ENCODE peak calls at places on chromosomes 5 and 9, in seven cellular contexts. Q is cardiac muscle cell, M is neural crest cell, R is astrocyte, B is neural progenitor cell, H is mesothelial cell of epicardium, D is foreskin keratinocyte. K is an unnamed sample.

GRCh38 chr5:10702040-10702629 is 58.9 kb downstream of the DAP start:
- DNase-seq in R (peak; percentile 99), M (no peak), H (no peak), B (no peak), Q (peak; percentile 85), D (no peak), K (peak; percentile 30)

GRCh38 chr9:37667706-37668672 is 17.2 kb downstream of the FRMPD1 start:
- DNase-seq in Q (peak; percentile 10), R (no peak), H (no peak), D (no peak), M (no peak), B (peak; percentile 59), K (no peak)

GRCh38 chr5:141941307-141941706 is 16.7 kb downstream of the PCDH12 start:
- DNase-seq in Q (peak; percentile 17), M (no peak), B (no peak), R (peak; percentile 16), D (no peak), H (no peak), K (peak; percentile 62)

GRCh38 chr5:176543428-176544182 is 5.5 kb upstream of the CDHR2 start:
- DNase-seq in D (no peak), B (peak; percentile 67), Q (peak; percentile 53), M (peak; percentile 55), R (no peak), H (no peak), K (peak; percentile 64)

GRCh38 chr5:173454381-173454763 is 126.2 kb upstream of the STC2 start:
- DNase-seq in M (no peak), B (no peak), D (no peak), Q (peak; percentile 19), R (peak; percentile 66), H (no peak), K (peak; percentile 24)

GRCh38 chr9:128124873-128125574 is 2.5 kb downstream of the PTGES2 start:
- DNase-seq in B (peak; percentile 76), R (peak; percentile 14), M (peak; percentile 64), Q (peak; percentile 64), D (no peak), H (no peak), K (no peak)

GRCh38 chr5:157994906-157995519 is 136.1 kb upstream of the CLINT1 start:
- DNase-seq in B (peak; percentile 84), Q (peak; percentile 81), D (no peak), M (peak; percentile 66), R (peak; percentile 25), H (peak; percentile 32), K (peak; percentile 80)

GRCh38 chr5:40383719-40384651 is 295.7 kb upstream of the PTGER4 start:
- DNase-seq in D (peak; percentile 77), B (no peak), Q (peak; percentile 64), R (peak; percentile 41), H (no peak), M (no peak), K (peak; percentile 56)

GRCh38 chr9:91164724-91165520 is 196.8 kb downstream of the AUH start:
- DNase-seq in D (peak; percentile 74), H (no peak), M (no peak), R (peak; percentile 99), B (no peak), Q (peak; percentile 96), K (peak; percentile 98)

DNA sequence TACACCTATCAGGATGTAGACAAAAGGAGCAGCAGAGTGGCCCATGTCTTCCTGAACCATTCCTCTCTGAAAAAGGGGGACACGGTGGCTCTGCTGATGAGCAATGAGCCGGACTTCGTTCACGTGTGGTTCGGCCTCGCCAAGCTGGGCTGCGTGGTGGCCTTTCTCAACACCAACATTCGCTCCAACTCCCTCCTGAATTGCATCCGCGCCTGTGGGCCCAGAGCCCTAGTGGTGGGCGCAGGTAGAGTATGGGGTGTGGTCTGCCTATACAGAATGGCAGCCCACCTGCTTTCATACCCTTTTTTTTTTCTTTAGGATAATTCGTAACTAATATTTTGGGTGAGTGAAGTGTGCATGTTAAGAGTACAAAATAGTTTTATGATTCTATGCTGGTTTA is 1.1 kb downstream of the SLC27A6 start:
- DNase-seq in Q (no peak), D (no peak), M (no peak), R (no peak), B (no peak), H (no peak), K (no peak)
- TF ChIP-seq CTCF in Q (no peak), D (no peak), M (peak; percentile 35), R (no peak), B (peak; percentile 19), H (peak; percentile 39), K (no peak)

GRCh38 chr5:43068037-43068436 is 27.9 kb upstream of the ANXA2R start:
- DNase-seq in R (no peak), Q (no peak), D (no peak), B (no peak), H (no peak), M (no peak), K (no peak)

GRCh38 chr5:43063731-43064171 is 23.6 kb upstream of the ANXA2R start:
- DNase-seq in R (no peak), M (no peak), Q (peak; percentile 66), H (no peak), B (no peak), D (no peak), K (no peak)

GRCh38 chr5:43065384-43066230 is 25.5 kb upstream of the ANXA2R start:
- DNase-seq in H (no peak), D (peak; percentile 38), Q (peak; percentile 81), B (peak; percentile 49), R (peak; percentile 53), M (peak; percentile 40), K (peak; percentile 20)

GRCh38 chr5:43066231-43066798 is 26.2 kb upstream of the ANXA2R start:
- DNase-seq in D (peak; percentile 43), M (peak; percentile 57), B (peak; percentile 91), Q (peak; percentile 79), R (peak; percentile 50), H (peak; percentile 42), K (peak; percentile 44)

DNA sequence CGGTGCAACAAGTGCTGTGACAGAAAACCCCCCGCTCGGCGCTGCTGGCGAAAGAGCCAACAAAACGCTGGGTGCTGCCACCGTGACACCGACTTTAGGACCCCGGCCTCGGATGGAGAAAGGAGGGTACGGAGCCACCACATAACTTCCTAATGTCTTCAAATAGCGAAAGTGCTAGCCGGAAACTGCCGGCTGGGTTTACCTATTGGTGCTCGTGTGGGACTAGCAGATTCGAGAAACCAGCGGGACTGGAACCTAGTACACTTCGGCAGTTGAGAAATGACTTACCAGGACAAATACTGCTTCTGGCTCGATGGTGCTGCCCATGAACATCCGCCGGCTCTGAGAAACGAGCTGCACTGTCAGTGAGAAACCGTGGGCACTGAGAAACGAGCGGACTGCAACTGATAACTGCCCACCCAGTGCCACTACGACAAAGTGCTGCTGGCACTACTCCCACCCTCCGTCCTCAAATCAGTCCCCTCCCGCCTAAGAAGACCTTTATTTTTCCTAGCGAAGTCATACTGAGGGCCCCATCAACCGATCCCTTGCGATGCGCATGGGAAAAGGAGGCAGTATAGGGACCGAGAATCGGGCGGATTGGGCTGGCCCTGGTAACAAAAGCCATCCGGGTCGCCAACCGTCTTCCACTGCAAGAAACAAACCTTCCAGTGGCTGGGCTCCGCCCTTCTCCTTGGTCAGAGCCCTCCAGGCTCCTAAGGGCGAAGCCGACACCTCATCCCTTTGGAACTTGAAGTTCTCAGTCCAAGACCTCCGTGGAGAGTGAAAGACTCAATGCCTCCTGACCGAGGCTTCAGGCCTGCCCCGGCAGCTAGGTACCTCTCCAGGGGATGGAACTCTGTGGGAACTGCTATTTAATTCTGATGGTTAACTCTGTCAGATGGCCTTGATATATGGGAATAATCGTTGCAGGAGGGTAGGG is 27.0 kb upstream of the ANXA2R start:
- DNase-seq in R (peak; percentile 88), D (peak; percentile 60), Q (peak; percentile 92), H (peak; percentile 60), M (peak; percentile 91), B (peak; percentile 90), K (peak; percentile 69)
- TF ChIP-seq CTCF in R (no peak), D (peak; percentile 6), Q (no peak), H (no peak), M (peak; percentile 14), B (no peak), K (no peak)

DNA sequence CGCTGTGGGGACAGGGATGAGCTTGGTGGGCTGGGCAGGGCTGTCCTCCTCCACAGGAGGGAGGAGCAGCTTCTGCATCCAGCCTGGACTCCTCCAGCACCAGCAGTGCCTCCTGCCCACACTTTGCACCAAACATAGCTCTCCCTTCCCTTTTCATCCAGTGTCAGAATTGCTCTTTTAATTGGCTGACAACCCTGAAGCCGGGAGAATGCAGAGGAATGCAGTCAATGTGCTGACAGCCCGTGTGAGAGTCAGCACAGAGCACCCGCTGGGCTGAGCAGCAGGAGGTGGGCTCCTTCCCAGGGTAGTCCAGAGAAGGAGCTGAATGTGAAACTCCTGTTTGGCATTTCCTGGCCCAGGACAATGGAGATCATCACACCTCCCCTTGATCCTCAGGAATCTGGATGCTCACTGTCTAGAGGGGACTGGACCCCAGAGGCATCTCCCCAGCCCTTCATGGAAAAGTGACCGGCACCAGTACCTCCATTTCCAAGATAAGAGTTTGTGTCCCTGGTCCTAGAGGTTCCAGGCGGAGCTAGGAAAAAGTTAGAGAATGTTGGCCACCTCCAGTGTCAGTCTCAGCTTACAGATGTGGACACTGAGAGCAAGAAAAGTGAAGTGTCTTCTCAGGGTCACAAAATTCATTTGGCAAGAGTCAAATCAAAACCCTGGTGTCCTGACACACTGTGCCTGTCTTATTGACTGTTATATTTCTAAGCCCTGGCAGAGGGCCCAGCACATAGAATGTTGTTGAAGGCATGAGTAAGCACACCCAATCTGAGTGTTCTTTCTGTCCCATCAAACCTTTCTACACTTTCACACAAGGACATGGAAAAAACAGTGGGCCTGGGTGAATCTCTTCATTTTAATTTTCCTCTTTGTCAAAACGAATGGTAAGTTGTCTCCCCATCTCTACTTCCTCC is 202.1 kb downstream of the SNX18 start:
- DNase-seq in D (no peak), B (peak; percentile 74), M (no peak), R (peak; percentile 70), H (no peak), Q (peak; percentile 86), K (peak; percentile 34)
- TF ChIP-seq CTCF in D (no peak), B (no peak), M (no peak), R (no peak), H (no peak), Q (no peak), K (no peak)

GRCh38 chr9:137581361-137582285 is 2.9 kb upstream of the DPH7 start:
- DNase-seq in H (no peak), R (no peak), Q (no peak), D (no peak), M (no peak), B (no peak), K (no peak)

GRCh38 chr9:137583957-137584356 is 5.2 kb upstream of the DPH7 start:
- DNase-seq in H (no peak), D (no peak), R (no peak), Q (no peak), B (no peak), M (no peak), K (no peak)

GRCh38 chr9:137583347-137583746 is 4.6 kb upstream of the DPH7 start:
- DNase-seq in Q (no peak), M (no peak), D (no peak), B (no peak), H (no peak), R (no peak), K (no peak)

GRCh38 chr9:137580958-137581331 is 2.2 kb upstream of the DPH7 start:
- DNase-seq in B (no peak), R (no peak), D (no peak), Q (no peak), H (no peak), M (no peak), K (no peak)

DNA sequence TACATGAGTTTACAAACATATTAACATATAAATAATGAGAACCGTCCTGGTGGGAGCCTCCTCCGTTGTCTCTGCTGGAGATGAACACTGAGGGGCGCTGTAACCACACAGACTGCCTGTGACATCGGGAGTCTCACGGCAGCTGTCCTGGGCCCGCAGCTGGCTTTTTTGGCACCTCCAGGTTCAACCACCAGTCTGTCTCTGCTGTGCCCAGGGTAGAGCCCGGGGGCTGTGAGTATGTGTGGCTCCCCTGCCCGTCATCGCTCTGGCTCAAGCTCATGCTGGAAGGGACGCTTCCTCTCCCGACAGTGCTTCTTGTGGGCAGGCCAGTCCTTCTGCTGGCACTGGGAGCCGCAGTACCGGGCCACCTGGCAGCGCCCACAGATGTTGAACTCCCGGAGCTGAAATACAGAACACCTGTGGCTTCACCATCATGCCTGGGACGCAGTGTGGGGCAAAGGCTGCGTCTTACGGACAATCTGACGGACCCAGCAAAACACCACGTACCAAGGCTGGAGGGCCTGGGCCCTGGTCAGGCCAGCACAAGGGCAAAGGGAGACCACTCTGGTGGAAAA is 3.6 kb upstream of the DPH7 start:
- DNase-seq in H (no peak), Q (no peak), R (no peak), M (no peak), B (peak; percentile 57), D (no peak), K (no peak)
- TF ChIP-seq CTCF in H (no peak), Q (peak; percentile 22), R (no peak), M (peak; percentile 51), B (peak; percentile 61), D (peak; percentile 66), K (peak; percentile 34)